ENCODE peak calls at places on chromosomes 12 and 14, in nine cellular contexts. One of them, this sample, is unnamed.

GRCh38 chr12:16495196-16495595 is 110.8 kb downstream of the LMO3 start:
- DNase-seq in GM19239: no peak
- DNase-seq in aorta: no peak
- DNase-seq in stimulated activated CD4-positive, alpha-beta T cell treated with anti-CD3 and anti-CD28 coated beads, Interleukin-1b, Interleukin-23, amount 100 ng/mL, for 24 hours: no peak
- DNase-seq in memory B cell: no peak
- DNase-seq in HEK293T: no peak
- DNase-seq in kidney tubule cell: no peak
- DNase-seq in hepatic stellate cell: no peak
- DNase-seq in MCF 10A: no peak
- DNase-seq in this sample: no peak

GRCh38 chr12:121579190-121579791 is 1.5 kb downstream of the KDM2B start:
- DNase-seq in stimulated activated CD4-positive, alpha-beta T cell treated with anti-CD3 and anti-CD28 coated beads, Interleukin-1b, Interleukin-23, amount 100 ng/mL, for 24 hours: no peak
- DNase-seq in kidney tubule cell: no peak
- DNase-seq in GM19239: no peak
- DNase-seq in hepatic stellate cell: no peak
- DNase-seq in memory B cell: peak; percentile 45
- DNase-seq in HEK293T: peak; percentile 35
- DNase-seq in aorta: peak; percentile 79
- DNase-seq in MCF 10A: no peak
- DNase-seq in this sample: no peak

GRCh38 chr14:68404652-68405183 is 388.1 kb downstream of the ZFP36L1 start:
- DNase-seq in hepatic stellate cell: no peak
- DNase-seq in MCF 10A: no peak
- DNase-seq in stimulated activated CD4-positive, alpha-beta T cell treated with anti-CD3 and anti-CD28 coated beads, Interleukin-1b, Interleukin-23, amount 100 ng/mL, for 24 hours: no peak
- DNase-seq in aorta: no peak
- DNase-seq in HEK293T: no peak
- DNase-seq in GM19239: no peak
- DNase-seq in kidney tubule cell: no peak
- DNase-seq in memory B cell: no peak
- DNase-seq in this sample: no peak

GRCh38 chr14:91858536-91859275 is 8.6 kb downstream of the TC2N start:
- DNase-seq in MCF 10A: peak; percentile 53
- DNase-seq in HEK293T: no peak
- DNase-seq in GM19239: no peak
- DNase-seq in hepatic stellate cell: peak; percentile 37
- DNase-seq in aorta: no peak
- DNase-seq in kidney tubule cell: peak; percentile 60
- DNase-seq in memory B cell: no peak
- DNase-seq in stimulated activated CD4-positive, alpha-beta T cell treated with anti-CD3 and anti-CD28 coated beads, Interleukin-1b, Interleukin-23, amount 100 ng/mL, for 24 hours: no peak
- DNase-seq in this sample: no peak

GRCh38 chr12:25960176-25960575 is 1.7 kb downstream of the RASSF8 start:
- DNase-seq in GM19239: no peak
- DNase-seq in memory B cell: no peak
- DNase-seq in HEK293T: peak; percentile 33
- DNase-seq in MCF 10A: peak; percentile 44
- DNase-seq in hepatic stellate cell: no peak
- DNase-seq in kidney tubule cell: peak; percentile 65
- DNase-seq in aorta: no peak
- DNase-seq in stimulated activated CD4-positive, alpha-beta T cell treated with anti-CD3 and anti-CD28 coated beads, Interleukin-1b, Interleukin-23, amount 100 ng/mL, for 24 hours: no peak
- DNase-seq in this sample: no peak

GRCh38 chr12:55470088-55470830 is at the start of gene OR6C70:
- DNase-seq in GM19239: no peak
- DNase-seq in MCF 10A: peak; percentile 57
- DNase-seq in aorta: no peak
- DNase-seq in kidney tubule cell: no peak
- DNase-seq in HEK293T: no peak
- DNase-seq in stimulated activated CD4-positive, alpha-beta T cell treated with anti-CD3 and anti-CD28 coated beads, Interleukin-1b, Interleukin-23, amount 100 ng/mL, for 24 hours: no peak
- DNase-seq in hepatic stellate cell: no peak
- DNase-seq in memory B cell: no peak
- DNase-seq in this sample: no peak

GRCh38 chr12:15563683-15564082 is 225.5 kb downstream of the EPS8 start:
- DNase-seq in kidney tubule cell: peak; percentile 38
- DNase-seq in HEK293T: no peak
- DNase-seq in MCF 10A: peak; percentile 9
- DNase-seq in aorta: no peak
- DNase-seq in stimulated activated CD4-positive, alpha-beta T cell treated with anti-CD3 and anti-CD28 coated beads, Interleukin-1b, Interleukin-23, amount 100 ng/mL, for 24 hours: no peak
- DNase-seq in GM19239: no peak
- DNase-seq in memory B cell: no peak
- DNase-seq in hepatic stellate cell: peak; percentile 16
- DNase-seq in this sample: no peak

GRCh38 chr12:4252595-4252994 is 21.0 kb upstream of the CCND2 start:
- DNase-seq in HEK293T: no peak
- DNase-seq in memory B cell: no peak
- DNase-seq in aorta: no peak
- DNase-seq in hepatic stellate cell: no peak
- DNase-seq in kidney tubule cell: no peak
- DNase-seq in GM19239: no peak
- DNase-seq in stimulated activated CD4-positive, alpha-beta T cell treated with anti-CD3 and anti-CD28 coated beads, Interleukin-1b, Interleukin-23, amount 100 ng/mL, for 24 hours: no peak
- DNase-seq in MCF 10A: no peak
- DNase-seq in this sample: no peak

GRCh38 chr12:113973109-113973904 is 7.2 kb upstream of the RBM19 start:
- DNase-seq in HEK293T: no peak
- DNase-seq in stimulated activated CD4-positive, alpha-beta T cell treated with anti-CD3 and anti-CD28 coated beads, Interleukin-1b, Interleukin-23, amount 100 ng/mL, for 24 hours: no peak
- DNase-seq in aorta: no peak
- DNase-seq in kidney tubule cell: no peak
- DNase-seq in hepatic stellate cell: no peak
- DNase-seq in MCF 10A: no peak
- DNase-seq in GM19239: no peak
- DNase-seq in memory B cell: no peak
- DNase-seq in this sample: no peak